ENCODE peak calls at places on chromosomes 11 and 22, in eight cellular contexts. I, N, O, Z, P, X, W and M are unnamed samples.

GRCh38 chr22:19597399-19597735 is 73.2 kb upstream of the CLDN5 start:
- DNase-seq in I (no peak), N (peak; percentile 78), O (no peak), Z (no peak), P (no peak), X (no peak), W (no peak), M (no peak)

GRCh38 chr11:2912498-2912897 is 16.7 kb downstream of the PHLDA2 start:
- DNase-seq in I (no peak), N (no peak), O (no peak), Z (no peak), P (peak; percentile 94), X (peak; percentile 87), W (peak; percentile 96), M (no peak)

GRCh38 chr11:60504219-60504618 is 11.0 kb upstream of the MS4A13 start:
- DNase-seq in I (no peak), N (peak; percentile 30), O (peak; percentile 7), Z (no peak), P (no peak), X (no peak), W (peak; percentile 42), M (no peak)

GRCh38 chr11:30911247-30911646 is 325.1 kb upstream of the MPPED2 start:
- DNase-seq in I (no peak), N (no peak), O (no peak), Z (no peak), P (no peak), X (no peak), W (no peak), M (no peak)

GRCh38 chr11:35662061-35662648 is 420 bp upstream of the TRIM44 start:
- DNase-seq in I (no peak), N (no peak), O (no peak), Z (no peak), P (no peak), X (peak; percentile 8), W (no peak), M (no peak)

GRCh38 chr22:48711669-48712068 is 1116.0 kb downstream of the BRD1 start:
- DNase-seq in I (no peak), N (no peak), O (no peak), Z (no peak), P (no peak), X (no peak), W (no peak), M (peak; percentile 2)

GRCh38 chr11:65851083-65851579 is 6.8 kb downstream of the CFL1 start:
- DNase-seq in I (no peak), N (peak; percentile 23), O (peak; percentile 54), Z (no peak), P (peak; percentile 47), X (no peak), W (peak; percentile 55), M (no peak)

GRCh38 chr11:35335226-35335625 is 84.1 kb downstream of the SLC1A2 start:
- DNase-seq in I (no peak), N (no peak), O (no peak), Z (no peak), P (no peak), X (no peak), W (no peak), M (no peak)

GRCh38 chr22:38782402-38783094 is 11.4 kb downstream of the DNAL4 start:
- DNase-seq in I (no peak), N (no peak), O (no peak), Z (no peak), P (peak; percentile 63), X (no peak), W (no peak), M (no peak)

GRCh38 chr11:61602775-61603569 is 22.1 kb upstream of the SYT7 start:
- DNase-seq in I (no peak), N (no peak), O (no peak), Z (peak; percentile 59), P (peak; percentile 77), X (no peak), W (peak; percentile 66), M (peak; percentile 79)

GRCh38 chr22:43533656-43534428 is 122.0 kb downstream of the MPPED1 start:
- DNase-seq in I (no peak), N (no peak), O (no peak), Z (no peak), P (no peak), X (no peak), W (no peak), M (no peak)

GRCh38 chr22:43411981-43412807 is at the start of gene MPPED1:
- DNase-seq in I (no peak), N (no peak), O (no peak), Z (peak; percentile 52), P (no peak), X (no peak), W (no peak), M (no peak)

GRCh38 chr11:35242412-35242811 is 103.4 kb downstream of the CD44 start:
- DNase-seq in I (no peak), N (no peak), O (no peak), Z (no peak), P (peak; percentile 28), X (no peak), W (no peak), M (no peak)

GRCh38 chr11:82701847-82702520 is 31.7 kb downstream of the FAM181B start:
- DNase-seq in I (no peak), N (peak; percentile 7), O (peak; percentile 30), Z (no peak), P (peak; percentile 58), X (peak; percentile 29), W (peak; percentile 22), M (no peak)

GRCh38 chr11:8372641-8373381 is 109.1 kb upstream of the LMO1 start:
- DNase-seq in I (no peak), N (no peak), O (no peak), Z (no peak), P (no peak), X (no peak), W (no peak), M (no peak)

GRCh38 chr11:61055776-61056175 is 46.5 kb upstream of the CD5 start:
- DNase-seq in I (no peak), N (no peak), O (no peak), Z (no peak), P (no peak), X (no peak), W (no peak), M (no peak)

GRCh38 chr22:34297536-34298120 is 377.4 kb upstream of the LARGE1 start:
- DNase-seq in I (no peak), N (no peak), O (no peak), Z (no peak), P (no peak), X (no peak), W (no peak), M (no peak)

GRCh38 chr22:24240381-24240780 is 4.5 kb downstream of the GGT5 start:
- DNase-seq in I (no peak), N (no peak), O (no peak), Z (no peak), P (no peak), X (no peak), W (no peak), M (no peak)

GRCh38 chr11:75105462-75105925 is 8.8 kb upstream of the OR2AT4 start:
- DNase-seq in I (no peak), N (no peak), O (no peak), Z (no peak), P (peak; percentile 2), X (no peak), W (no peak), M (no peak)

GRCh38 chr22:24950272-24950902 is 2.1 kb upstream of the KIAA1671 start:
- DNase-seq in I (no peak), N (no peak), O (no peak), Z (no peak), P (peak; percentile 29), X (no peak), W (no peak), M (no peak)

GRCh38 chr22:41478891-41479521 is 10.1 kb downstream of the ACO2 start:
- DNase-seq in I (no peak), N (no peak), O (peak; percentile 22), Z (no peak), P (no peak), X (no peak), W (no peak), M (no peak)

GRCh38 chr11:35167451-35167954 is 28.5 kb downstream of the CD44 start:
- DNase-seq in I (no peak), N (no peak), O (no peak), Z (no peak), P (no peak), X (no peak), W (no peak), M (no peak)

GRCh38 chr22:23750744-23751440 is at the start of gene ZNF70:
- DNase-seq in I (peak; percentile 84), N (peak; percentile 86), O (peak; percentile 88), Z (peak; percentile 85), P (peak; percentile 94), X (peak; percentile 59), W (peak; percentile 91), M (peak; percentile 86)

GRCh38 chr22:37198290-37199102 is 10.4 kb upstream of the C1QTNF6 start:
- DNase-seq in I (peak; percentile 89), N (peak; percentile 83), O (peak; percentile 98), Z (peak; percentile 89), P (peak; percentile 86), X (peak; percentile 74), W (peak; percentile 95), M (peak; percentile 90)

GRCh38 chr11:103987631-103988594 is 48.5 kb upstream of the DDI1 start:
- DNase-seq in I (no peak), N (no peak), O (no peak), Z (no peak), P (no peak), X (no peak), W (no peak), M (no peak)

GRCh38 chr11:77345621-77346020 is 44.1 kb upstream of the GDPD4 start:
- DNase-seq in I (no peak), N (no peak), O (no peak), Z (no peak), P (peak; percentile 75), X (no peak), W (no peak), M (no peak)

GRCh38 chr11:43693069-43693468 is 12.5 kb downstream of the HSD17B12 start:
- DNase-seq in I (no peak), N (no peak), O (no peak), Z (no peak), P (no peak), X (no peak), W (no peak), M (no peak)